ENCODE peak calls at places on chromosome 17, in six cellular contexts. One of them, this sample, is unnamed.

GRCh38 chr17:27778193-27778592 is 22.1 kb downstream of the NOS2 start:
- DNase-seq in stimulated activated naive B cell treated with anti-CD40 and anti-IgM and Interleukin-4, amounts not matched to agents 10 μg/mL and 1 μg/mL and 100 μg/mL, for 72 hours: no peak
- DNase-seq in AG04449: no peak
- DNase-seq in NCI-H1092: no peak
- DNase-seq in hepatocyte: no peak
- DNase-seq in NCI-H446: no peak
- DNase-seq in this sample: no peak

GRCh38 chr17:42276609-42277341 is 584 bp upstream of the STAT5B start:
- DNase-seq in stimulated activated naive B cell treated with anti-CD40 and anti-IgM and Interleukin-4, amounts not matched to agents 10 μg/mL and 1 μg/mL and 100 μg/mL, for 72 hours: no peak
- DNase-seq in AG04449: no peak
- DNase-seq in NCI-H1092: peak
- DNase-seq in hepatocyte: peak
- DNase-seq in NCI-H446: no peak
- DNase-seq in this sample: peak

GRCh38 chr17:63171428-63172205 is 205.6 kb downstream of the TANC2 start:
- DNase-seq in stimulated activated naive B cell treated with anti-CD40 and anti-IgM and Interleukin-4, amounts not matched to agents 10 μg/mL and 1 μg/mL and 100 μg/mL, for 72 hours: no peak
- DNase-seq in AG04449: no peak
- DNase-seq in NCI-H1092: no peak
- DNase-seq in hepatocyte: no peak
- DNase-seq in NCI-H446: no peak
- DNase-seq in this sample: no peak

GRCh38 chr17:15909481-15909991 is 35.4 kb upstream of the ADORA2B start:
- DNase-seq in stimulated activated naive B cell treated with anti-CD40 and anti-IgM and Interleukin-4, amounts not matched to agents 10 μg/mL and 1 μg/mL and 100 μg/mL, for 72 hours: no peak
- DNase-seq in AG04449: no peak
- DNase-seq in NCI-H1092: no peak
- DNase-seq in hepatocyte: no peak
- DNase-seq in NCI-H446: no peak
- DNase-seq in this sample: no peak

GRCh38 chr17:59859444-59860025 is 33.2 kb downstream of the TUBD1 start:
- DNase-seq in stimulated activated naive B cell treated with anti-CD40 and anti-IgM and Interleukin-4, amounts not matched to agents 10 μg/mL and 1 μg/mL and 100 μg/mL, for 72 hours: no peak
- DNase-seq in AG04449: no peak
- DNase-seq in NCI-H1092: no peak
- DNase-seq in hepatocyte: no peak
- DNase-seq in NCI-H446: peak
- DNase-seq in this sample: no peak

GRCh38 chr17:41772586-41773189 is 13.8 kb downstream of the JUP start:
- DNase-seq in stimulated activated naive B cell treated with anti-CD40 and anti-IgM and Interleukin-4, amounts not matched to agents 10 μg/mL and 1 μg/mL and 100 μg/mL, for 72 hours: no peak
- DNase-seq in AG04449: no peak
- DNase-seq in NCI-H1092: no peak
- DNase-seq in hepatocyte: no peak
- DNase-seq in NCI-H446: no peak
- DNase-seq in this sample: no peak

GRCh38 chr17:71187145-71187878 is 933.5 kb upstream of the SOX9 start:
- DNase-seq in stimulated activated naive B cell treated with anti-CD40 and anti-IgM and Interleukin-4, amounts not matched to agents 10 μg/mL and 1 μg/mL and 100 μg/mL, for 72 hours: no peak
- DNase-seq in AG04449: no peak
- DNase-seq in NCI-H1092: no peak
- DNase-seq in hepatocyte: no peak
- DNase-seq in NCI-H446: no peak
- DNase-seq in this sample: no peak

GRCh38 chr17:68981288-68981687 is 26.1 kb upstream of the ABCA8 start:
- DNase-seq in stimulated activated naive B cell treated with anti-CD40 and anti-IgM and Interleukin-4, amounts not matched to agents 10 μg/mL and 1 μg/mL and 100 μg/mL, for 72 hours: no peak
- DNase-seq in AG04449: no peak
- DNase-seq in NCI-H1092: no peak
- DNase-seq in hepatocyte: no peak
- DNase-seq in NCI-H446: no peak
- DNase-seq in this sample: no peak

GRCh38 chr17:10171057-10171456 is 27.3 kb downstream of the GAS7 start:
- DNase-seq in stimulated activated naive B cell treated with anti-CD40 and anti-IgM and Interleukin-4, amounts not matched to agents 10 μg/mL and 1 μg/mL and 100 μg/mL, for 72 hours: no peak
- DNase-seq in AG04449: no peak
- DNase-seq in NCI-H1092: no peak
- DNase-seq in hepatocyte: no peak
- DNase-seq in NCI-H446: no peak
- DNase-seq in this sample: no peak

GRCh38 chr17:79080761-79081290 is 6.2 kb downstream of the ENGASE start:
- DNase-seq in stimulated activated naive B cell treated with anti-CD40 and anti-IgM and Interleukin-4, amounts not matched to agents 10 μg/mL and 1 μg/mL and 100 μg/mL, for 72 hours: no peak
- DNase-seq in AG04449: no peak
- DNase-seq in NCI-H1092: no peak
- DNase-seq in hepatocyte: no peak
- DNase-seq in NCI-H446: no peak
- DNase-seq in this sample: no peak

GRCh38 chr17:27553019-27553511 is 77.9 kb upstream of the LGALS9 start:
- DNase-seq in stimulated activated naive B cell treated with anti-CD40 and anti-IgM and Interleukin-4, amounts not matched to agents 10 μg/mL and 1 μg/mL and 100 μg/mL, for 72 hours: no peak
- DNase-seq in AG04449: no peak
- DNase-seq in NCI-H1092: no peak
- DNase-seq in hepatocyte: peak
- DNase-seq in NCI-H446: no peak
- DNase-seq in this sample: no peak

GRCh38 chr17:78737332-78737731 is 44.7 kb downstream of the CYTH1 start:
- DNase-seq in stimulated activated naive B cell treated with anti-CD40 and anti-IgM and Interleukin-4, amounts not matched to agents 10 μg/mL and 1 μg/mL and 100 μg/mL, for 72 hours: no peak
- DNase-seq in AG04449: no peak
- DNase-seq in NCI-H1092: no peak
- DNase-seq in hepatocyte: peak
- DNase-seq in NCI-H446: no peak
- DNase-seq in this sample: no peak

GRCh38 chr17:82408938-82409318 is 9.2 kb upstream of the HEXD start:
- DNase-seq in stimulated activated naive B cell treated with anti-CD40 and anti-IgM and Interleukin-4, amounts not matched to agents 10 μg/mL and 1 μg/mL and 100 μg/mL, for 72 hours: no peak
- DNase-seq in AG04449: no peak
- DNase-seq in NCI-H1092: no peak
- DNase-seq in hepatocyte: no peak
- DNase-seq in NCI-H446: no peak
- DNase-seq in this sample: no peak

GRCh38 chr17:74417178-74418045 is 14.5 kb upstream of the GPRC5C start:
- DNase-seq in stimulated activated naive B cell treated with anti-CD40 and anti-IgM and Interleukin-4, amounts not matched to agents 10 μg/mL and 1 μg/mL and 100 μg/mL, for 72 hours: no peak
- DNase-seq in AG04449: no peak
- DNase-seq in NCI-H1092: no peak
- DNase-seq in hepatocyte: peak
- DNase-seq in NCI-H446: no peak
- DNase-seq in this sample: no peak

GRCh38 chr17:3738562-3739295 is 15.0 kb downstream of the HASPIN start:
- DNase-seq in stimulated activated naive B cell treated with anti-CD40 and anti-IgM and Interleukin-4, amounts not matched to agents 10 μg/mL and 1 μg/mL and 100 μg/mL, for 72 hours: no peak
- DNase-seq in AG04449: no peak
- DNase-seq in NCI-H1092: no peak
- DNase-seq in hepatocyte: peak
- DNase-seq in NCI-H446: no peak
- DNase-seq in this sample: peak

GRCh38 chr17:55672585-55673501 is 49.8 kb downstream of the TMEM100 start:
- DNase-seq in stimulated activated naive B cell treated with anti-CD40 and anti-IgM and Interleukin-4, amounts not matched to agents 10 μg/mL and 1 μg/mL and 100 μg/mL, for 72 hours: no peak
- DNase-seq in AG04449: no peak
- DNase-seq in NCI-H1092: no peak
- DNase-seq in hepatocyte: no peak
- DNase-seq in NCI-H446: no peak
- DNase-seq in this sample: no peak

GRCh38 chr17:5897320-5897911 is 172.8 kb upstream of the WSCD1 start:
- DNase-seq in stimulated activated naive B cell treated with anti-CD40 and anti-IgM and Interleukin-4, amounts not matched to agents 10 μg/mL and 1 μg/mL and 100 μg/mL, for 72 hours: no peak
- DNase-seq in AG04449: no peak
- DNase-seq in NCI-H1092: no peak
- DNase-seq in hepatocyte: no peak
- DNase-seq in NCI-H446: no peak
- DNase-seq in this sample: no peak

GRCh38 chr17:81221371-81221841 is 1.4 kb downstream of the CEP131 start:
- DNase-seq in stimulated activated naive B cell treated with anti-CD40 and anti-IgM and Interleukin-4, amounts not matched to agents 10 μg/mL and 1 μg/mL and 100 μg/mL, for 72 hours: no peak
- DNase-seq in AG04449: no peak
- DNase-seq in NCI-H1092: no peak
- DNase-seq in hepatocyte: no peak
- DNase-seq in NCI-H446: no peak
- DNase-seq in this sample: no peak

GRCh38 chr17:42285346-42286050 is 2.8 kb upstream of the STAT5A start:
- DNase-seq in stimulated activated naive B cell treated with anti-CD40 and anti-IgM and Interleukin-4, amounts not matched to agents 10 μg/mL and 1 μg/mL and 100 μg/mL, for 72 hours: no peak
- DNase-seq in AG04449: no peak
- DNase-seq in NCI-H1092: no peak
- DNase-seq in hepatocyte: no peak
- DNase-seq in NCI-H446: no peak
- DNase-seq in this sample: no peak

GRCh38 chr17:45016823-45017222 is 34.6 kb downstream of the DCAKD start:
- DNase-seq in stimulated activated naive B cell treated with anti-CD40 and anti-IgM and Interleukin-4, amounts not matched to agents 10 μg/mL and 1 μg/mL and 100 μg/mL, for 72 hours: no peak
- DNase-seq in AG04449: no peak
- DNase-seq in NCI-H1092: no peak
- DNase-seq in hepatocyte: no peak
- DNase-seq in NCI-H446: no peak
- DNase-seq in this sample: no peak

GRCh38 chr17:44187131-44187899 is 543 bp downstream of the TMUB2 start:
- DNase-seq in stimulated activated naive B cell treated with anti-CD40 and anti-IgM and Interleukin-4, amounts not matched to agents 10 μg/mL and 1 μg/mL and 100 μg/mL, for 72 hours: no peak
- DNase-seq in AG04449: no peak
- DNase-seq in NCI-H1092: no peak
- DNase-seq in hepatocyte: no peak
- DNase-seq in NCI-H446: peak
- DNase-seq in this sample: no peak

GRCh38 chr17:75681289-75681688 is 14.2 kb downstream of the SAP30BP start:
- DNase-seq in stimulated activated naive B cell treated with anti-CD40 and anti-IgM and Interleukin-4, amounts not matched to agents 10 μg/mL and 1 μg/mL and 100 μg/mL, for 72 hours: no peak
- DNase-seq in AG04449: no peak
- DNase-seq in NCI-H1092: no peak
- DNase-seq in hepatocyte: peak
- DNase-seq in NCI-H446: no peak
- DNase-seq in this sample: no peak

GRCh38 chr17:81398855-81399451 is 3.7 kb downstream of the BAHCC1 start:
- DNase-seq in stimulated activated naive B cell treated with anti-CD40 and anti-IgM and Interleukin-4, amounts not matched to agents 10 μg/mL and 1 μg/mL and 100 μg/mL, for 72 hours: no peak
- DNase-seq in AG04449: no peak
- DNase-seq in NCI-H1092: no peak
- DNase-seq in hepatocyte: no peak
- DNase-seq in NCI-H446: no peak
- DNase-seq in this sample: peak

This sample was measured in NCI-H2227 treated with DMSO at 0.1 percent for 48 hours.